ENCODE peak calls at places on chromosomes 12 and 14, in six cellular contexts. K, B, Y, P, U and H are unnamed samples.
A peak's percentile ranks its signal among the peaks of the same experiment; 100 is the strongest.

GRCh38 chr12:113994051-113994450 is 27.9 kb upstream of the RBM19 start:
- DNase-seq in B (no peak), P (no peak), K (no peak), U (no peak), Y (no peak), H (no peak)

GRCh38 chr12:72256725-72257124 is 15.4 kb upstream of the TRHDE start:
- DNase-seq in K (no peak), P (no peak), U (peak; percentile 26), B (no peak), Y (no peak), H (no peak)

GRCh38 chr14:74504412-74504811 is 10.8 kb downstream of the ISCA2 start:
- DNase-seq in Y (no peak), U (no peak), P (no peak), B (no peak), K (no peak), H (no peak)

GRCh38 chr14:37778135-37778943 is 182.9 kb downstream of the TTC6 start:
- DNase-seq in B (no peak), K (no peak), U (no peak), P (no peak), Y (no peak), H (no peak)

GRCh38 chr14:72023128-72024042 is 91.2 kb downstream of the RGS6 start:
- DNase-seq in U (peak; percentile 93), K (no peak), P (no peak), B (no peak), Y (no peak), H (no peak)

GRCh38 chr12:3454780-3455179 is 36.2 kb upstream of the PRMT8 start:
- DNase-seq in Y (no peak), B (no peak), K (no peak), P (no peak), U (no peak), H (no peak)

GRCh38 chr12:44000309-44000952 is 164.6 kb downstream of the TMEM117 start:
- DNase-seq in P (peak; percentile 31), Y (no peak), K (no peak), U (peak; percentile 80), B (peak; percentile 18), H (peak; percentile 47)

GRCh38 chr14:93969082-93969828 is 7.1 kb downstream of the ASB2 start:
- DNase-seq in K (peak; percentile 62), U (no peak), B (no peak), Y (no peak), P (no peak), H (no peak)

GRCh38 chr12:25789520-25789919 is 169.0 kb upstream of the RASSF8 start:
- DNase-seq in K (no peak), B (no peak), Y (no peak), U (no peak), P (no peak), H (no peak)

GRCh38 chr12:94603434-94604068 is 46.8 kb downstream of the TMCC3 start:
- DNase-seq in B (no peak), U (peak; percentile 48), Y (peak; percentile 36), K (peak; percentile 55), P (peak; percentile 66), H (no peak)

GRCh38 chr12:12182926-12183325 is 83.9 kb downstream of the LRP6 start:
- DNase-seq in U (peak; percentile 37), K (no peak), B (no peak), Y (no peak), P (no peak), H (no peak)

GRCh38 chr12:99847936-99848335 is 136.8 kb downstream of the ANKS1B start:
- DNase-seq in Y (no peak), B (no peak), U (no peak), P (no peak), K (no peak), H (no peak)

GRCh38 chr14:92986254-92987147 is 63.6 kb downstream of the CHGA start:
- DNase-seq in U (peak; percentile 86), Y (peak; percentile 84), K (no peak), B (no peak), P (no peak), H (no peak)

GRCh38 chr12:118651487-118651886 is 275.1 kb downstream of the SUDS3 start:
- DNase-seq in B (no peak), P (no peak), K (no peak), Y (no peak), U (no peak), H (no peak)

GRCh38 chr12:98126637-98127335 is 388.6 kb upstream of the TMPO start:
- DNase-seq in B (no peak), K (no peak), Y (no peak), U (no peak), P (no peak), H (no peak)

GRCh38 chr12:21773263-21773741 is 1.2 kb downstream of the KCNJ8 start:
- DNase-seq in P (peak; percentile 18), B (no peak), K (no peak), U (peak; percentile 11), Y (peak; percentile 73), H (peak; percentile 6)

GRCh38 chr14:53355581-53356112 is 202.5 kb upstream of the DDHD1 start:
- DNase-seq in B (peak; percentile 54), U (peak; percentile 49), Y (no peak), P (no peak), K (no peak), H (no peak)

GRCh38 chr12:225012-225411 is 11.1 kb upstream of the SLC6A12 start:
- DNase-seq in B (no peak), P (no peak), K (no peak), U (no peak), Y (peak; percentile 4), H (no peak)

GRCh38 chr12:50635356-50635755 is 128.5 kb upstream of the ATF1 start:
- DNase-seq in K (no peak), P (no peak), U (no peak), B (no peak), Y (no peak), H (no peak)

GRCh38 chr14:85527006-85527405 is 2.9 kb upstream of the FLRT2 start:
- DNase-seq in P (no peak), B (no peak), U (peak; percentile 15), Y (no peak), K (no peak), H (no peak)

GRCh38 chr14:85528882-85529585 is 910 bp upstream of the FLRT2 start:
- DNase-seq in U (peak; percentile 29), K (no peak), Y (peak; percentile 45), B (no peak), P (no peak), H (no peak)

GRCh38 chr14:85529803-85530574 is at the start of gene FLRT2:
- DNase-seq in P (no peak), B (no peak), U (no peak), K (no peak), Y (peak; percentile 88), H (no peak)

GRCh38 chr14:85527458-85527857 is 2.5 kb upstream of the FLRT2 start:
- DNase-seq in U (peak; percentile 37), K (no peak), Y (no peak), P (no peak), B (no peak), H (no peak)

DNA sequence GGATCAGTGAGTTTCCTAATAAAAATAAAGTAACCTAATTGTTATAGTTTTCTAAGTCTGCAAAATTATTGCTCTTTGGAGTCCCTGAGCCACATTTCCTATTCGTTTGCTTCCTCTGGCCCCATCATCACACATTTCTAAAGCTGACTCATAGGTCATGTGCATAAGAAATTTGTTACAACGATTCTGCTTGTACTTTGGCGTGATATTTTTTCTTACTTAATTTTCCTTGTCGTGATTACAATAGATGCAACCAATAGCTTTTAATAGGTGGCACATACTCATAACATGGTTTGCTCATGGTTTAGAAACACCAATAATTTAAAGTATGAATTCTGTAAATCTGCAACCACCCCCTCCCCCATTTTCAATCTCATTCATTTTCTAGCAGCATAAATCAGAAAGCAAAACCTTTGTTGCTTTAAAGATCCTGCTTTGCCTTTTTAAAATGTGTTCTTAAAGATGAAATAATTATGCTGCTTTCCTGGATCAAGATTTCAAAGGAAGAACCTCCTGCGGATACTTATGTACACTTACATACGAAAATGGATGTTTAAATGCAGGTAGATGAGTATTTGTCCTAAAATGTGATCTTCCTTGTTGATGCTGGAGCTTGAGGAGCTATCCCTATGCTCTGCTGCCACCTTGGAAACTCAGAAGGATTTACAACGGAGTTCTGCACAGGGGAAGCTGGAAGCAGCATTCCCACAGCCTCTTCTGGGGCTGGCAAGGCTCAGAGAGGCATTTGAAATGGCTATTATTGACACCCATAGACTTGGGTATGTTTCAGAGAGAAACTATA is 1.7 kb upstream of the FLRT2 start:
- DNase-seq in P (no peak), B (peak; percentile 79), Y (peak; percentile 66), K (no peak), U (peak; percentile 50), H (no peak)
- TF ChIP-seq CTCF in P (no peak), B (peak; percentile 82), Y (peak; percentile 25), K (peak; percentile 48), U (peak; percentile 52), H (no peak)

DNA sequence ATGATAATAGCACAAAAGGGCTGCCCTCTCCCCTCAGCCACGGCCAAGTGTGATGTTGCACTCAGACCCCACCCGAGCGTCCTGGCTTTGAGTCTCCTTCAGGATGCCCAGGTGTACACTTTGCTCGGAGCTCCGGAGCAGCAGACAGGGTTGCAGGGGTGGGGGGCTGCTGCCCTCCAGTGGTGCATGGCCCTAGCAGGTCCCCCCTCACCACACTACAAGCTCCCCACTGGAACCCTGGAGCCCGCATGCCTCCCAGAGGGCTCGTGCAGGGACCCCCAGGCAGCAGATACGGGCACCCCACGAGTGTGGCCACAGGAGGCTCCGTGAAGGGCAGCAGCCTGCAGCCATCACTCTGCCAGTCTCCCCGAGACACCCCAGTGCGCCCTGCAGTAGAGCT is 69.9 kb upstream of the C14orf180 start:
- DNase-seq in U (no peak), Y (no peak), K (no peak), P (no peak), B (no peak), H (no peak)
- TF ChIP-seq CTCF in U (no peak), Y (no peak), K (no peak), P (no peak), B (no peak), H (no peak)

DNA sequence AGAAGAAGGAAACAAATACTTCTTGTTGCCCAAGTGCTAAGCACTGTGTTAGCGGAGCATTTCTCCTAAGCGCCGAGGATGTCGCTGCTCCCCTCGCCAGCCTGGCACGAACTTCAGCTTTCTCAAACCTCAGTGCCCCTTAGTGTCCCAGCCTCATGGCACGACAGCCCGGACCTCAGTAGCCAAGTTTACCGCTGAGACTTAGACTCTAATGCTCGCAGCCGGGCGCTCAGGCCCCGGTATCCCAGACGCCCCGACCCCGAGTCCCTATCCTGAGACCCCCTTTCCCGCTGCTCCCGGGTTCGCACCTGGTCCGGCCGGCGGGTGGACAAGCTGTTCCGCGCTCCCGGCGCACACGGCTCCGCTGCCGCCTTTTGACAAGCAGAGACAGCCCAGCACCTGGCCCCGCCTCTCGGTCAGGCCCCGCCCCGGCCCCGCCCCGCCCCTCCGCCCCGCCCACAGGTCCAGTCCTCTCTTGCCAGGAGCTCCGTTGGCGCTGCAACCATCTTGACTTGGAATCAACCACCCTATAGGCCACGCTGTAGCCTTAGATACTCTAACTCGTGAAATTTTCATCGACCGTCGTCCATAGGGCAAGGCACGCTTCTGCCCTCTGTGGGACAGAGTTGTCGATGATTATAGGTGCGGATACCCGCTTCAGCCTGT is at the start of gene VDR:
- DNase-seq in U (peak; percentile 75), B (no peak), K (peak; percentile 72), Y (peak; percentile 83), P (peak; percentile 81), H (peak; percentile 92)
- TF ChIP-seq CTCF in U (peak; percentile 14), B (peak; percentile 30), K (peak; percentile 36), Y (no peak), P (peak; percentile 31), H (peak; percentile 19)

DNA sequence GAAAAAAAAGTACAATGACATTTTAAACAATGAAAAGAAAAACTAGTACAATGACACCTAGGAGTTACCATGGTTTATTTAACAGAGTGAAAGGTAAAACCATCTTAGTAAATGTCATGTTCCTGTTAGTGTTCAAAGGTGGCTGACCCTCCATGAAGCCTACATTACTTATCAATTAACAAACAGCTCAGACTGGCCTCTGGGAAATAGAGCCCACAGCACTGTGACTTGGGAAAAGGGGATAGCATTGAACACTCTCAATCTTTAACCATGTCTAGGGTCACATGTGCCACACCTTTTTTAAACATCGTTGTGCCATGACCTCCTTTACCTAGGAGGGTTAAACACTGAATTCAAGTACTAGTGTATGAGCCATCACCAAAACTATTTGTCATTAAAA is 106.3 kb upstream of the SOX5 start:
- DNase-seq in K (no peak), B (no peak), P (no peak), Y (no peak), U (no peak), H (no peak)
- TF ChIP-seq CTCF in K (no peak), B (no peak), P (no peak), Y (no peak), U (no peak), H (no peak)